ENCODE peak calls at places on chromosomes 6 and 20, in nine cellular contexts. Z, K, M, C, E, L, I, T and J are unnamed samples.
A peak's percentile ranks its signal among the peaks of the same experiment; 100 is the strongest.

GRCh38 chr6:93083337-93083736 is 336.0 kb downstream of the EPHA7 start:
- DNase-seq in E (no peak), Z (no peak), T (no peak), L (no peak), M (no peak), K (no peak), I (no peak), C (no peak), J (no peak)

GRCh38 chr6:83514877-83515466 is 2.6 kb downstream of the PRSS35 start:
- DNase-seq in E (peak; percentile 52), M (peak; percentile 48), K (peak; percentile 61), I (peak; percentile 61), Z (no peak), C (peak; percentile 56), T (no peak), L (peak; percentile 30), J (peak; percentile 24)

GRCh38 chr6:162852192-162852591 is 124.4 kb downstream of the PACRG start:
- DNase-seq in T (no peak), L (no peak), E (no peak), I (no peak), K (no peak), C (no peak), M (no peak), Z (no peak), J (no peak)

GRCh38 chr6:145783796-145784195 is 30.8 kb downstream of the FBXO30 start:
- DNase-seq in T (no peak), I (no peak), K (peak; percentile 20), C (no peak), M (no peak), E (no peak), L (no peak), Z (no peak), J (no peak)

GRCh38 chr6:124430741-124431140 is 531.5 kb upstream of the RNF217 start:
- DNase-seq in K (no peak), L (no peak), C (no peak), E (peak; percentile 1), M (peak; percentile 10), I (no peak), Z (no peak), T (no peak), J (no peak)

GRCh38 chr6:61868507-61869080 is 417.4 kb downstream of the KHDRBS2 start:
- DNase-seq in T (no peak), K (no peak), Z (no peak), L (no peak), I (no peak), C (no peak), E (peak; percentile 3), M (no peak), J (no peak)

GRCh38 chr6:106360410-106360988 is at the start of gene CRYBG1:
- DNase-seq in I (peak; percentile 40), L (no peak), Z (no peak), C (peak; percentile 63), M (peak; percentile 78), T (peak; percentile 25), E (peak; percentile 93), K (peak; percentile 82), J (no peak)

GRCh38 chr20:54153847-54154246 is 19.9 kb downstream of the CYP24A1 start:
- DNase-seq in L (no peak), T (no peak), E (no peak), K (no peak), I (no peak), Z (no peak), C (no peak), M (no peak), J (no peak)

GRCh38 chr6:29757701-29758293 is 34.6 kb downstream of the HLA-F start:
- DNase-seq in K (peak; percentile 47), C (no peak), T (no peak), M (no peak), I (no peak), E (no peak), Z (no peak), L (no peak), J (no peak)

GRCh38 chr6:29757282-29757681 is 34.0 kb downstream of the HLA-F start:
- DNase-seq in Z (no peak), I (no peak), K (no peak), M (no peak), C (no peak), T (no peak), L (no peak), E (no peak), J (no peak)

GRCh38 chr6:29753309-29753644 is 30.0 kb downstream of the HLA-F start:
- DNase-seq in E (no peak), L (no peak), K (no peak), M (no peak), Z (no peak), C (no peak), T (no peak), I (no peak), J (no peak)

GRCh38 chr6:29752451-29753308 is 29.4 kb downstream of the HLA-F start:
- DNase-seq in L (peak; percentile 54), M (peak; percentile 79), T (peak; percentile 91), K (peak; percentile 93), I (peak; percentile 90), C (peak; percentile 81), Z (peak; percentile 69), E (peak; percentile 96), J (peak; percentile 90)

GRCh38 chr6:29755295-29755871 is 32.1 kb downstream of the HLA-F start:
- DNase-seq in T (no peak), C (no peak), Z (no peak), E (no peak), L (no peak), I (no peak), M (no peak), K (no peak), J (no peak)
- H3K4me1 ChIP-seq in T (no peaks in the 10 kb centered on the region), C (peaks cover 8% of the 10 kb centered on the region), Z (peaks cover 7% of the 10 kb centered on the region), E (peaks cover 3% of the 10 kb centered on the region), L (peaks cover 7% of the 10 kb centered on the region), I (no peaks in the 10 kb centered on the region), M (peaks cover 5% of the 10 kb centered on the region), K (peaks cover 5% of the 10 kb centered on the region), J (no peaks in the 10 kb centered on the region)

GRCh38 chr6:132495604-132496079 is 17.3 kb downstream of the STX7 start:
- DNase-seq in T (no peak), L (peak; percentile 57), K (no peak), Z (no peak), M (no peak), I (no peak), E (no peak), C (no peak), J (no peak)

GRCh38 chr6:132494954-132495353 is 18.0 kb downstream of the STX7 start:
- DNase-seq in E (no peak), L (peak; percentile 49), M (no peak), Z (no peak), C (no peak), K (no peak), T (no peak), I (no peak), J (no peak)

GRCh38 chr6:132498638-132499037 is 14.3 kb downstream of the STX7 start:
- DNase-seq in T (no peak), I (no peak), E (no peak), K (no peak), L (peak; percentile 60), C (no peak), Z (no peak), M (no peak), J (no peak)

GRCh38 chr6:132496519-132497180 is 16.3 kb downstream of the STX7 start:
- DNase-seq in E (no peak), L (no peak), C (no peak), M (no peak), T (no peak), I (no peak), K (no peak), Z (no peak), J (no peak)

GRCh38 chr6:132499757-132500156 is 13.2 kb downstream of the STX7 start:
- DNase-seq in Z (no peak), K (no peak), I (no peak), T (no peak), E (no peak), L (no peak), C (no peak), M (no peak), J (no peak)
- H3K4me1 ChIP-seq in Z (peaks cover 24% of the 10 kb centered on the region), K (no peaks in the 10 kb centered on the region), I (peaks cover 5% of the 10 kb centered on the region), T (no peaks in the 10 kb centered on the region), E (no peaks in the 10 kb centered on the region), L (peaks cover 52% of the 10 kb centered on the region), C (no peaks in the 10 kb centered on the region), M (no peaks in the 10 kb centered on the region), J (peaks cover 9% of the 10 kb centered on the region)

GRCh38 chr6:164693934-164694333 is 615.5 kb downstream of the C6orf118 start:
- DNase-seq in C (no peak), E (no peak), T (no peak), M (no peak), L (no peak), Z (no peak), K (no peak), I (no peak), J (no peak)

GRCh38 chr6:164700497-164700896 is 608.9 kb downstream of the C6orf118 start:
- DNase-seq in K (no peak), Z (no peak), E (no peak), L (no peak), I (no peak), C (no peak), M (no peak), T (no peak), J (no peak)

GRCh38 chr6:164690702-164691500 is 618.5 kb downstream of the C6orf118 start:
- DNase-seq in Z (no peak), C (no peak), I (no peak), T (no peak), E (no peak), K (no peak), M (no peak), L (no peak), J (no peak)

GRCh38 chr6:164692772-164693171 is 616.6 kb downstream of the C6orf118 start:
- DNase-seq in K (no peak), I (no peak), C (no peak), Z (no peak), T (no peak), M (no peak), L (no peak), E (no peak), J (no peak)

DNA sequence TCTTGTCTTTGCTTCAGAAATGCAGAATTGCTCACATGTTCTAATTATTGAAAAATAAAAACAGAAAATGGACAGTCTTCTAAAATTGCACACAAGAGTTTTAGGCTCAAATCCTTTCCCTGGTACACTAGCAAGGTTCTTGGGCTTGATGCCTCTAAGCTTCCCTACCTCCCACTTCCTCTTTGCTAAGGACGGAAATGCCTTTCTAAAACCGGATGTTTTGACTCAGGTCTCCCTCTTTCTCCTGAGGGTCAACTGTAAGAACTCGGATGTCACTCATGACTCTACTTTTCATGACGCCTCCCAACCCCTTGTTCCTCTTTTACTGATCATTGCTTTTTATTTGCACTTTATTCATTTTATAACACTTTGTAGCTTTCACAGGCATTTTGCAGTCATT is 613.5 kb downstream of the C6orf118 start:
- DNase-seq in M (no peak), I (no peak), K (no peak), L (no peak), C (no peak), Z (no peak), T (no peak), E (no peak), J (no peak)
- H3K4me1 ChIP-seq in M (no peaks in the 10 kb centered on the region), I (no peaks in the 10 kb centered on the region), K (peaks cover 5% of the 10 kb centered on the region), L (no peaks in the 10 kb centered on the region), C (peaks cover 4% of the 10 kb centered on the region), Z (no peaks in the 10 kb centered on the region), T (no peaks in the 10 kb centered on the region), E (no peaks in the 10 kb centered on the region), J (no peaks in the 10 kb centered on the region)

DNA sequence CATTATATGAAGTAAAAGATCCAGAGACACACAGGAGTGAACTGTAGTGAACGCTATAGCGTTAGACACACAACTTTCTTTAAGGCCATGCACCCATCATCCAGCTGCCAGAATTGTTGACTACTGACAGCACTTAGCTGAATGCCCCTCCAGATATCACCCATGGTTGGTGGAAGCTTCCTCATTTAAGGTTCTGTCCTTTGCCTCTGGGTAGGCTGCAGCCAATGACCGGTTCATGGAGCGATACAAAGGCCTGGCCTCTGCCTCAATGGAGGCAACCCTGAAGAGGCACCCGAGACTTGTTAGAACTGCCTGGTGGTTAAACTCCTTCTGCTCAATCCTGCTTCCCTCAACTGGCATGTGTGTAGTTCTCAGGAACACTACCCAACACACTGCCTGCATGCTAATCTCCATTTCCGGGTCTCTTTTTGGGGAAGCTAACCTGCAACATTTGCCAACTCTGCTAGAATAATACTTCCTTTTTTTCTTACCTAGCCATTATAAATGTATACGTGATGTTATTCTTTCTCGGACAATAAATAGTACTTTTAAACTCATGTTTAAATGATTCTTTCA is 49.8 kb upstream of the THEMIS start:
- DNase-seq in Z (no peak), E (no peak), C (no peak), M (no peak), T (no peak), K (no peak), L (no peak), I (no peak), J (no peak)
- H3K4me1 ChIP-seq in Z (no peaks in the 10 kb centered on the region), E (no peaks in the 10 kb centered on the region), C (no peaks in the 10 kb centered on the region), M (no peaks in the 10 kb centered on the region), T (no peaks in the 10 kb centered on the region), K (no peaks in the 10 kb centered on the region), L (no peaks in the 10 kb centered on the region), I (no peaks in the 10 kb centered on the region), J (no peaks in the 10 kb centered on the region)